ENCODE peak calls at places on chromosomes 3 and 15, in six cellular contexts. O is SK-N-SH, Z is GM12891, C is K562, M is H1, P is HepG2. D is an unnamed sample.

GRCh38 chr3:108820586-108820985 is 2.0 kb upstream of the TRAT1 start:
- DNase-seq in O (no peak), Z (no peak), C (no peak), M (no peak), P (no peak), D (no peak)

GRCh38 chr15:74961616-74962015 is 5.0 kb upstream of the RPP25 start:
- DNase-seq in O (no peak), Z (no peak), C (no peak), M (no peak), P (no peak), D (no peak)

GRCh38 chr3:73365756-73366397 is 258.9 kb downstream of the PDZRN3 start:
- DNase-seq in O (no peak), Z (no peak), C (no peak), M (no peak), P (no peak), D (no peak)

GRCh38 chr15:100852630-100853029 is 27.0 kb upstream of the ALDH1A3 start:
- DNase-seq in O (no peak), Z (no peak), C (no peak), M (no peak), P (no peak), D (no peak)

GRCh38 chr15:46039703-46040102 is 404.9 kb downstream of the SQOR start:
- DNase-seq in O (no peak), Z (no peak), C (no peak), M (no peak), P (no peak), D (no peak)

GRCh38 chr3:183503738-183504137 is 51.8 kb downstream of the KLHL6 start:
- DNase-seq in O (peak), Z (no peak), C (no peak), M (no peak), P (no peak), D (no peak)

GRCh38 chr15:31455499-31455898 is 128.9 kb downstream of the KLF13 start:
- DNase-seq in O (no peak), Z (no peak), C (no peak), M (no peak), P (no peak), D (no peak)

GRCh38 chr15:51314391-51315337 is 23.7 kb downstream of the CYP19A1 start:
- DNase-seq in O (no peak), Z (no peak), C (no peak), M (no peak), P (peak), D (no peak)

GRCh38 chr3:5197470-5198312 is 10.2 kb downstream of the EDEM1 start:
- DNase-seq in O (no peak), Z (no peak), C (no peak), M (no peak), P (no peak), D (no peak)

DNA sequence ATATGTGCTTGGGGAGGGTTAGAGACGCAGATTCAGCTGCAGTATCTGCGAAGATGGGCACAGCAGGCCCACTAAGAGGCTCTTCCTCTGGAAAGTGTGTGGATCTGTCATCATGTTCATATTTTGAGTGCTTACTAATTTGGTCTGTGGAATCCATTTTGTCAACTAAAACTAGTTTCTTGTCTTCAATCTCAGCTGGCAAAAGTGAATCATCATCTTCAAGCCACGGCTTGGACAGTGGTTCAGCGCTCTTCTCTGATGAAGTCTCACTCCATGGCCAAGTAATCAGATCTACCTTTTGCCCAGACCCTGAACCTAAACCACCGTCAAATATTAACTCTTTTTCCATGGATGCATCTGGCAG is 76.2 kb downstream of the IMPG2 start:
- DNase-seq in O (no peak), Z (no peak), C (no peak), M (no peak), P (no peak), D (no peak)
- TF ChIP-seq TAF1 in O (no peak), Z (no peak), C (no peak), M (no peak), P (no peak), D (no peak)

DNA sequence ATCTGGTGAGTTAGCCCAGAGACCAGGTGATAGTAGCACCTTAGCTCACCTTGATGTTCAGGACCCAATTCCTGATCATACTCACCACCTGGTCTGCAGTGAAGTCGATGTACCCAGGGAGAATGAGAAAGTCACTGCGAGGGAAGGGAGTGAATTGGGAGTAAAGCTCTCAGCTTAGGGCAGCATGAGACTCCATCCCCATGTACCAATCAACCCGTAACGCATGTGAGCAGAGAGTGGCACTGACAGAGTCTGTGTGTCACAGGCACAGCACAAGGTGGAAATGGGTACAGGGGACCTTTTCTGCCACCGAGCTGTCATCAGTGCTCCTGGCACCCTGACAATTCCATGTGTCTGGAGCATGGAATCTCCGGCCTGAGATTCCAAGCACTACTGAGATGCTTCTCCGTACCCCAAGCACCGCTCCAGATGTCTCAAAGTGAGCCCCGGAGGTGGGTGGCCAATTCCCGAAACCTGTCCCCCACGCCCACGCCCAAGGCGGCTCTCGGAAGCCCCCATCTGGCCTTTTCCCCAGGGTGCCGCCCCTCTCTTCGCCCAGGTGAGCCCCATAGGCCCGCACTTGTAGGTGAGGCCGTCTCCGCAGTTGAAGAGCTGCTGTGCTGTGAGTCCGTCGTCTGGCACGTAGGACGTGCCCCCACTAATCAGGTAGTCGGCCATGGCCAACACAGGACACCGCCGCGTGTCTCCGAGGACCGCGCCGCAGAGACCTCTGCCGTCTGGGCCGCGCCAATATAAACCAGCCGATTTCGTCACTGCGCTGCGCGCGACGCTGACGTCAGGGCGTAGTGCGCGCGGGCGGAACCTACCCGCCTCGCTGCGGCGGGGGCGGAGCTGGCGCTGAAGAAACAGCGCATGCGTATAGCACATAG is at the start of gene IMPDH2:
- DNase-seq in O (peak), Z (peak), C (peak), M (peak), P (peak), D (peak)
- TF ChIP-seq TAF1 in O (peak), Z (peak), C (peak), M (peak), P (peak), D (peak)

DNA sequence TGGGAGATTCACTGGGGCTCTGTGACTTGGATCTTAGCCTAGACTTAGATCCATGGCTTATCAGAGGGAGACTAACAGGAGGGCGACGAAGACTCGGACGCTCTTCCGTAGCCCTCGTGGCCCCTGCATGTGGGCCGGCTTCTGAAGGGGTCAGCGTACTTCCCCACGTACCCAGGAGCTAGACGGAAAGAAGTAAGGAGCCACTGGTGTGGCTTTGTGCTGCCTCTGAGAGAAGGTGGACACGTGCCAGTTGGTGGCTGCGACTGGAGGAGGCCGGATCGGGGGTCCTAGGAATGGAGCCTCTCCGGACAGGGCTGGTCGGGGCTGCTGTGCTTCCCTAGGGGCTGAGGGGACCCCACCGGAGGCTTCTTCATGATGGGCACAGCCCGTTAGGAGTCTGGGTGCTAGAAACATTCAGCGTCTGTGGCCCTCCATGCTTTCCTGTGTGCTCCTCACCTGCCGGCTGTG is 1.0 kb downstream of the NRROS start:
- DNase-seq in O (no peak), Z (no peak), C (no peak), M (no peak), P (no peak), D (no peak)
- TF ChIP-seq TAF1 in O (no peak), Z (no peak), C (no peak), M (no peak), P (no peak), D (no peak)

GRCh38 chr3:194619741-194620140 is 13.5 kb downstream of the TMEM44 start:
- DNase-seq in O (no peak), Z (no peak), C (no peak), M (no peak), P (no peak), D (no peak)

GRCh38 chr3:194618858-194619608 is 14.2 kb downstream of the TMEM44 start:
- DNase-seq in O (no peak), Z (no peak), C (peak), M (no peak), P (no peak), D (no peak)

GRCh38 chr3:194617827-194618226 is 15.4 kb downstream of the TMEM44 start:
- DNase-seq in O (no peak), Z (no peak), C (no peak), M (no peak), P (no peak), D (no peak)

GRCh38 chr3:194621947-194622346 is 11.3 kb downstream of the TMEM44 start:
- DNase-seq in O (no peak), Z (no peak), C (no peak), M (no peak), P (no peak), D (no peak)

DNA sequence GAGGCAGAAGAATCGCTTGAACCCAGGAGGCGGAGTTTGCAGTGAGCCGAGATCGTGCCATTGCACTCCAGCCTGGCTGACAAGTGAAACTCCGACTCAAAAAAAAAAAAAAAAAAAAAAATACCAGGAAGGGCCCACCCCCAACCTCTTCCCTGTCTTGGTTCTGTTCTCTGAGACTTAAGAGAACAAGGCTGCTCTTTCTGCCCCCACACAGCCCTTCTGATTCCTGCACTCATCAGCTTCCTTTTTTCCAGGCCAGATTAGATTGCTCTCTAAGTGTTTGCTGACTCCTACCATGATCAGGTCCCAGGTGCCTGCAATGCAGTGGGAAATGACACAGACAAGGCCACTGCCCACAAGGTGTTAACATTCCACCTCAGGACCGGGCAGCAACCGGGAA is 13.0 kb downstream of the TMEM44 start:
- DNase-seq in O (no peak), Z (no peak), C (no peak), M (no peak), P (no peak), D (no peak)
- TF ChIP-seq TAF1 in O (no peak), Z (no peak), C (no peak), M (no peak), P (no peak), D (no peak)

DNA sequence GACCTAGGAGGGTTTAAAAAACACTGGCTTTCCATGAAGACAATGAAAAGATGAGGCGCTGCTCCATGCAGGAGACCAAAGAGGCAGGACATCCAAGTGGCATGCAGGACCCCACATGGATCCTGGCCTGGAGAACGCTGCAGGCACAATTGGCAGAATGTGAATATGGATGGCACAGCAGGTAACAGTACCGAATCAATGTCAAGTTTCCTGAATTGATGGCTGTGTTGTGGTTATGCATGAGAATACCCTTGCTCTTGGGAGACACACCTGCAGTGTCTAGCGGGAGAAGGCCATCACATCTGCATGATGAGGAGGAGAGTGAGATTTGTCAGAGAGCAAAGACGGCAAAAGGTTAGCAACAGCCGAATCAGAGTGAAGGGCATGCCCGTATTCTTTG is 74.3 kb upstream of the SEC13 start:
- DNase-seq in O (no peak), Z (no peak), C (no peak), M (no peak), P (no peak), D (no peak)
- TF ChIP-seq TAF1 in O (no peak), Z (no peak), C (no peak), M (no peak), P (no peak), D (no peak)

GRCh38 chr3:142976621-142977398 is 13.3 kb upstream of the PAQR9 start:
- DNase-seq in O (peak), Z (no peak), C (peak), M (no peak), P (peak), D (no peak)
- TF ChIP-seq TAF1 in O (no peak), Z (no peak), C (peak), M (no peak), P (no peak), D (no peak)

DNA sequence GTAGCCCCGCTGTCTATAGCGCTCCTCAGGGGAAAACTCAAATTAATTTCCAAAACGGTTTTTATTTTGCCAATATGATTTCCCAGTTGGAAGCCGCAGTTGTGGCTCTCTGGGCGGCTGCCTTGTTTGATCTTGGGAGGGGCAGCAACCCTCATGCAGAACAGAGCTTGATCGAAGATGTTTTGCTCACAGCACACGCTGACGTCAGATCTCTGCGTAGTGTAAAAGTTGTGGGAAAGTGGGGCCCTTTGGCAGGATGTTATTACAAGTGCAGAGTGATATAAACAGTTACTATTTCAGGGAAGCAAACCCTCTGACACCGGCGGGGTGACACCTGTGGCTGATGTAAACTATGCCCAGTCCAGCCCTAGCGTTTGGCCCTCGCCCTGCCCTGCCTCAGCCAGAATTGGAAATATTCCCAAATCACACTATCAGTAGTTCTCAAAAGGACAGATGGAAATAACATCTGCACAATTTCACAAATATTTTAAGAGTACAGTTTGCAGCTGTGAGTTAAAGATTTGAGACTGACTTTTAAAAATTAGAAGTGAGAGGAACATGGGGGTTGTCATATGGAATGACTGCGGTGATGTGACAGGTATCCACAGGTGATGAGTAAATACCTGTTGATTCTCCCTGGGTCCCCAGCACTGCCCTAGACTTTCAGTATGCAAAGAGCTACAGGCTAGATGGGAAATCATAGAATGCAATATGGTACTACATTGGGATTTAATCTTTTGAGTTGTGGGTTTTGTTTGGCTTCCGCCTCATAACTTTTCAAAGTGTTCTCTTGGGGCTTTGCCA is 1.7 kb downstream of the SYNM start:
- DNase-seq in O (no peak), Z (no peak), C (no peak), M (no peak), P (no peak), D (no peak)
- TF ChIP-seq TAF1 in O (no peak), Z (no peak), C (no peak), M (no peak), P (no peak), D (no peak)

GRCh38 chr15:23069496-23070166 is 30.3 kb upstream of the TUBGCP5 start:
- DNase-seq in O (peak), Z (peak), C (peak), M (no peak), P (no peak), D (no peak)

GRCh38 chr15:23075927-23076326 is 36.6 kb upstream of the TUBGCP5 start:
- DNase-seq in O (no peak), Z (no peak), C (no peak), M (no peak), P (no peak), D (no peak)

GRCh38 chr15:23074684-23075083 is 35.3 kb upstream of the TUBGCP5 start:
- DNase-seq in O (no peak), Z (no peak), C (no peak), M (no peak), P (no peak), D (no peak)

GRCh38 chr15:23072633-23073032 is 33.3 kb upstream of the TUBGCP5 start:
- DNase-seq in O (no peak), Z (no peak), C (no peak), M (no peak), P (peak), D (no peak)

GRCh38 chr15:23073890-23074631 is 34.7 kb upstream of the TUBGCP5 start:
- DNase-seq in O (no peak), Z (no peak), C (no peak), M (no peak), P (no peak), D (no peak)
- TF ChIP-seq TAF1 in O (no peak), Z (no peak), C (no peak), M (no peak), P (no peak), D (no peak)

GRCh38 chr3:124829175-124829818 is 57.9 kb downstream of the ITGB5 start:
- DNase-seq in O (no peak), Z (no peak), C (no peak), M (no peak), P (no peak), D (no peak)
- TF ChIP-seq TAF1 in O (no peak), Z (no peak), C (no peak), M (no peak), P (no peak), D (no peak)

GRCh38 chr3:185009650-185010049 is 143.2 kb downstream of the C3orf70 start:
- DNase-seq in O (no peak), Z (no peak), C (no peak), M (no peak), P (no peak), D (no peak)
- TF ChIP-seq TAF1 in O (no peak), Z (no peak), C (no peak), M (no peak), P (no peak), D (no peak)

D was measured in GM12892.